ENCODE peak calls at places on chromosomes 11 and 22, in six cellular contexts. H is midbrain, P is fibroblast of the aortic adventitia, B is sigmoid colon, A is coronary artery, O is progenitor cell of endocrine pancreas. Z is an unnamed sample.
A peak's percentile ranks its signal among the peaks of the same experiment; 100 is the strongest.

GRCh38 chr11:67632175-67632981 is 2.6 kb upstream of the NUDT8 start:
- DNase-seq in H (no peak), P (no peak), B (peak; percentile 61), A (peak; percentile 65), O (no peak), Z (no peak)

GRCh38 chr22:49967333-49968241 is 7.0 kb downstream of the PIM3 start:
- DNase-seq in H (peak; percentile 44), P (peak; percentile 52), B (peak; percentile 83), A (peak; percentile 77), O (peak; percentile 9), Z (peak; percentile 90)

GRCh38 chr11:73469401-73469800 is 93.2 kb downstream of the RELT start:
- DNase-seq in H (no peak), P (no peak), B (no peak), A (no peak), O (no peak), Z (no peak)

GRCh38 chr11:96001037-96001436 is 77.1 kb upstream of the MTMR2 start:
- DNase-seq in H (peak; percentile 67), P (peak; percentile 97), B (peak; percentile 94), A (peak; percentile 95), O (no peak), Z (no peak)

GRCh38 chr22:27801616-27802388 is at the start of gene MN1:
- DNase-seq in H (peak; percentile 58), P (peak; percentile 63), B (no peak), A (no peak), O (peak; percentile 38), Z (no peak)

GRCh38 chr11:46511352-46511751 is 82.5 kb downstream of the AMBRA1 start:
- DNase-seq in H (no peak), P (no peak), B (no peak), A (no peak), O (no peak), Z (no peak)

GRCh38 chr11:102309621-102310541 is 7.4 kb upstream of the BIRC3 start:
- DNase-seq in H (no peak), P (no peak), B (no peak), A (no peak), O (no peak), Z (no peak)

GRCh38 chr11:80970016-80970516 is 1529.2 kb upstream of the TENM4 start:
- DNase-seq in H (no peak), P (peak; percentile 32), B (no peak), A (no peak), O (no peak), Z (no peak)

GRCh38 chr22:27220349-27220748 is 563.0 kb downstream of the MIAT start:
- DNase-seq in H (no peak), P (peak; percentile 92), B (peak; percentile 78), A (peak; percentile 69), O (no peak), Z (no peak)

GRCh38 chr11:128687321-128687720 is 6.6 kb upstream of the FLI1 start:
- DNase-seq in H (no peak), P (no peak), B (no peak), A (no peak), O (no peak), Z (no peak)

GRCh38 chr22:25402501-25403283 is 161.8 kb upstream of the GRK3 start:
- DNase-seq in H (peak; percentile 2), P (peak; percentile 44), B (peak; percentile 70), A (no peak), O (no peak), Z (no peak)

GRCh38 chr22:49705631-49706352 is 121.9 kb downstream of the BRD1 start:
- DNase-seq in H (no peak), P (no peak), B (no peak), A (peak; percentile 43), O (no peak), Z (peak; percentile 71)